ENCODE peak calls at places on chromosome X, in four cellular contexts. Y is CD8-positive, alpha-beta T cell; M is colonic mucosa; O is K562. J is an unnamed sample.

GRCh38 chrX:18436017-18436416 is 10.6 kb downstream of the CDKL5 start:
- DNase-seq in O (no peak), Y (no peak), M (no peak), J (no peak)

GRCh38 chrX:7586126-7586525 is 256.8 kb upstream of the VCX start:
- DNase-seq in Y (no peak), O (no peak), M (no peak), J (no peak)

GRCh38 chrX:54044877-54045328 is 630 bp upstream of the PHF8 start:
- DNase-seq in M (no peak), O (no peak), Y (no peak), J (no peak)

GRCh38 chrX:11137543-11138139 is 26.5 kb downstream of the HCCS start:
- DNase-seq in M (no peak), O (no peak), Y (no peak), J (peak; percentile 27)

GRCh38 chrX:11423949-11424348 is 130.7 kb downstream of the AMELX start:
- DNase-seq in M (no peak), Y (no peak), O (no peak), J (no peak)

GRCh38 chrX:104318330-104319009 is 63.7 kb upstream of the ESX1 start:
- DNase-seq in O (no peak), Y (no peak), M (peak; percentile 79), J (peak; percentile 91)

GRCh38 chrX:10833299-10834169 is 213.1 kb upstream of the MID1 start:
- DNase-seq in Y (no peak), O (peak; percentile 14), M (peak; percentile 76), J (peak; percentile 58)

GRCh38 chrX:47222776-47223350 is 4.4 kb downstream of the CDK16 start:
- DNase-seq in M (no peak), Y (no peak), O (peak; percentile 10), J (no peak)

DNA sequence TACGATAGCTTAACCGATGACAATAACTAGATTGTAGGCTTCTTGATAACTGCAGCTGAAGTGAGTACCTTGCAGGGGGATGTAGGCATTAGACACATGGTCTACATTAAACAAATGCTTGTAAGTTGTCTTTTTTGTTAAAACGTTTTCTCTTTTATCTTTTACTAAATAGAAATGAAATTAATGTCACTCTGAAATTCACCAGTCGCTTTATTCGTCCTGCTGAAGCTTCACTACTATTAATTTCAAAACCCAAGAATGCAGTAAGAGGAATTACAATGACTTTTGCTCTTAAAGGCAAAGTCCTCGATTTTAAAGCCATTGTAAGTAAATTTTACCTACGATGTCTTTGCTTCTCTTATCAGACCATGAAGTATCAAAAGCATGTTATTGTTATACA is 239.7 kb downstream of the CFAP47 start:
- DNase-seq in M (no peak), Y (no peak), O (no peak), J (no peak)
- H3K27ac ChIP-seq in M (no peak overlapping the region), Y (no peak overlapping the region), O (no peak overlapping the region), J (no peak overlapping the region)

DNA sequence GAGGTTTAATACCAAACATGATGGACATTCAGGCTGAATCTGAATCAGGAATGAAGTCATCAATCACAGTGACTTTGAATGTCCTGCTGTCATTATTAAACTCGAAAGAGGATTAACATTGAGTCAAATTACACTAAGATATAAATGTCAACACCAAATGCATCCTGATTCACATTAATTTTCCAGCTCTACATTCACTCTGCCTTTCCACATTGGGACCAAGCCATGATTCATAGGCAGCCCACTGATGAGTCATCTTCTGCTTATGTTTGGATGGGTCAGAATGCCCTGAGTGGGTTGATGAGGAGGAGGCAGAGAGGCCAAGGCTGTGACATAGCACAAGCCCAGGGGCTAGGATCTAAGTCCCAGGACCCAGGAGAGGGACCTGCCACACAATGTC is 247.6 kb upstream of the RPS6KA3 start:
- DNase-seq in M (no peak), Y (no peak), O (peak; percentile 3), J (no peak)
- H3K27ac ChIP-seq in M (no peak overlapping the region), Y (no peak overlapping the region), O (no peak overlapping the region), J (no peak overlapping the region)

DNA sequence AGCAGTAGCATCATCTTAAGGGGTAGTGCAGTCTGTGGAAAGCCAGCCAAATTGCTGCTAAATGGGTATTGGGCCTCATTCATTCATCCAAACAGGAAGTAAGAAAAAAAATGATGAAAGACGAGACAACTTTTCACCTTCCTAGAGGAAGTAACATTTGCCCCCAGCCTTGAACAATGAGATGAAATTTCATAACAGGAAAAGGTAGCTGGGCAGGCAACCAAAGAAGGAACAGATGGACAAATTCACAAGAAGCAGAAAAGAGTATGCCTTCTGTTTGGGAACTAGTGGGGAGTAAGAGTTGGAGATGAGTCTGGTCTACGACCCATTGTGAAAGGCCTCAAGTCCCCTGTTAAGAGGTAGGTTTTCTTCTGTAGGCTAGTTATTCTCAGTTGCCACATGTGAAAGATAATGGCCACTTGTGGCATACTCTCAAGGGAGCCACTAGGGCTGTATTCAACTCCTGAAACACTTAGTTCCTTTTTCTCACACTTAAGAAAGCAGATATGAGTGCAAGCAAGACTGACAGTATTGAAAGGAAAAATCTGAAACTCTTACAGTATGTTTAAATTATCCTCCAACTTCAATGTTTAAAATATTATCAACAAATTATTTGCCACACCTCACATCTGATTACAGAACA is 190.4 kb downstream of the AR start:
- DNase-seq in O (no peak), M (no peak), Y (no peak), J (no peak)
- H3K27ac ChIP-seq in O (no peak overlapping the region), M (no peak overlapping the region), Y (no peak overlapping the region), J (no peak overlapping the region)

GRCh38 chrX:24870143-24870542 is 145.6 kb downstream of the ARX start:
- DNase-seq in O (no peak), M (no peak), Y (no peak), J (no peak)
- H3K27ac ChIP-seq in O (no peak overlapping the region), M (no peak overlapping the region), Y (no peak overlapping the region), J (no peak overlapping the region)

GRCh38 chrX:49072712-49073095 is 1.1 kb downstream of the PRAF2 start:
- DNase-seq in O (no peak), Y (no peak), M (no peak), J (no peak)
- H3K27ac ChIP-seq in O (no peak overlapping the region), Y (no peak overlapping the region), M (no peak overlapping the region), J (no peak overlapping the region)

GRCh38 chrX:131987252-131987651 is 35.9 kb upstream of the STK26 start:
- DNase-seq in O (no peak), Y (no peak), M (no peak), J (peak; percentile 24)

GRCh38 chrX:131985526-131986049 is 37.5 kb upstream of the STK26 start:
- DNase-seq in Y (no peak), O (peak; percentile 62), M (no peak), J (no peak)

DNA sequence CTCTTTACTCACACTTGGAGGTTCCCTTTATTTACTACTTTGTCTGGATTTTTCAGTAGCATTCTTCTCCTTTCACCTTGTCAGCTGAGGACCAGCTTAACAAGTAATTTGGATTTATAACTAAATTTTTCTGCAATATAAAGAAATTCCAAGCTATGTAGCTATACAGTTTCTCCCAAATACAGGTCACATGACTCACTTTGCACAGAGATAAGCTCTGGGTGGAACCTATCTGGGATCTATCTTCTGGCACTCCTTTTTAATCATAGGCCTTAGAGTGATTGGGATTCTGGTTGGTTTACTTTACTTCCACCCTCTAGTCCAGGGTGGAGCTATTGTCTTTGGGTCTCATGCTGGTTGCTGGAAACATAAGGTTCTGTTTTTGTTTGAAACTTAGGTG is 34.9 kb upstream of the STK26 start:
- DNase-seq in M (no peak), O (no peak), Y (no peak), J (no peak)
- H3K27ac ChIP-seq in M (no peak overlapping the region), O (no peak overlapping the region), Y (no peak overlapping the region), J (no peak overlapping the region)

DNA sequence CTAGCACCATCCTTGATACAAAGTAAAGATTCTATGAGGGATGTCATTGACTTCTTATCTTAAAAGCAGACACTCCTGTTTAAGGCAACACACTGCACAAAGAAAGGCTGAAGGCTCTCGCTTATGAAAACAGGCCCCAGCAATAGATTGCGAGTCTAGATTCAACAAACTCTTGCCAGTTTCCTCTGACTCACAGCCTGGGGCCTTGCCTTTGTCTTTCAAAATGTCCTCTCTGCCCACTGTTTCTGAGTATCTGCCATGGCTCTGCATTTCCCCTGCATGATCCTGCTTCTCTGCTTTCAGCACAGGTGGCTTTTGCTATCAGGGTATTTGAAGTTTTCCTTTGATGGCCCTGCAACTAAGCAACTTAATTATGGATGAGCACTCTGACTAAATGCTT is 32.4 kb downstream of the NDP start:
- DNase-seq in O (no peak), Y (no peak), M (no peak), J (no peak)
- H3K27ac ChIP-seq in O (no peak overlapping the region), Y (no peak overlapping the region), M (no peak overlapping the region), J (no peak overlapping the region)

J was measured in small intestine.